ENCODE peak calls at places on chromosomes 7 and 10, in four cellular contexts. C is occipital lobe; E is stimulated activated CD4-positive, alpha-beta T cell treated with anti-CD3 and anti-CD28 coated beads, Interleukin-2, amount 100 ng/mL, for 48 hours; P is non-pigmented ciliary epithelial cell. Z is an unnamed sample.

GRCh38 chr7:39714447-39715091 is 91.2 kb downstream of the RALA start:
- DNase-seq in C (no peak), E (no peak), P (no peak), Z (no peak)

GRCh38 chr7:149729983-149730801 is 43.2 kb downstream of the ZNF467 start:
- DNase-seq in C (peak), E (no peak), P (no peak), Z (peak)

GRCh38 chr10:8403711-8404371 is 349.4 kb downstream of the GATA3 start:
- DNase-seq in C (no peak), E (no peak), P (no peak), Z (no peak)

GRCh38 chr10:60430017-60430416 is 40.3 kb upstream of the ANK3 start:
- DNase-seq in C (no peak), E (no peak), P (peak), Z (no peak)

GRCh38 chr10:119315128-119316001 is 108.0 kb downstream of the GRK5 start:
- DNase-seq in C (no peak), E (peak), P (peak), Z (no peak)

GRCh38 chr10:35379226-35380137 is 43.2 kb downstream of the CCNY start:
- DNase-seq in C (no peak), E (no peak), P (no peak), Z (peak)

GRCh38 chr10:120841522-120842189 is 9.5 kb upstream of the WDR11 start:
- DNase-seq in C (no peak), E (no peak), P (no peak), Z (no peak)

GRCh38 chr10:48614481-48615383 is 9.9 kb upstream of the ARHGAP22 start:
- DNase-seq in C (no peak), E (no peak), P (no peak), Z (no peak)

GRCh38 chr10:71684356-71685173 is 35.0 kb downstream of the C10orf105 start:
- DNase-seq in C (no peak), E (no peak), P (no peak), Z (no peak)

GRCh38 chr7:127239814-127240213 is 12.9 kb downstream of the GRM8 start:
- DNase-seq in C (no peak), E (no peak), P (no peak), Z (no peak)